ENCODE peak calls at places on chromosome 22, in nine cellular contexts. Q, U, F, H, M, V, I, A and T are unnamed samples.

GRCh38 chr22:19266547-19267086 is 24.9 kb downstream of the CLTCL1 start:
- DNase-seq in Q (no peak), U (no peak), F (no peak), H (no peak), M (no peak), V (no peak), I (no peak), A (no peak), T (no peak)

GRCh38 chr22:20584872-20585639 is 77.6 kb downstream of the MED15 start:
- DNase-seq in Q (no peak), U (no peak), F (no peak), H (no peak), M (no peak), V (no peak), I (no peak), A (no peak), T (no peak)

GRCh38 chr22:39012525-39013516 is 1.2 kb upstream of the APOBEC3C start:
- DNase-seq in Q (no peak), U (no peak), F (no peak), H (no peak), M (no peak), V (no peak), I (no peak), A (no peak), T (no peak)

GRCh38 chr22:22158207-22158816 is 86.3 kb upstream of the VPREB1 start:
- DNase-seq in Q (no peak), U (no peak), F (no peak), H (no peak), M (no peak), V (no peak), I (no peak), A (no peak), T (no peak)

GRCh38 chr22:43635101-43635500 is 177.0 kb downstream of the EFCAB6 start:
- DNase-seq in Q (no peak), U (no peak), F (no peak), H (no peak), M (no peak), V (no peak), I (no peak), A (no peak), T (no peak)

GRCh38 chr22:21734540-21735197 is 925 bp downstream of the YPEL1 start:
- DNase-seq in Q (no peak), U (no peak), F (no peak), H (peak; percentile 37), M (no peak), V (no peak), I (no peak), A (no peak), T (no peak)

GRCh38 chr22:19852177-19852781 is 2.4 kb downstream of the GNB1L start:
- DNase-seq in Q (no peak), U (no peak), F (no peak), H (no peak), M (no peak), V (no peak), I (peak; percentile 62), A (peak; percentile 69), T (no peak)

GRCh38 chr22:36860017-36860416 is 789 bp upstream of the NCF4 start:
- DNase-seq in Q (no peak), U (no peak), F (no peak), H (no peak), M (no peak), V (no peak), I (no peak), A (peak; percentile 10), T (no peak)

GRCh38 chr22:43006016-43006505 is 8.9 kb downstream of the PACSIN2 start:
- DNase-seq in Q (no peak), U (no peak), F (no peak), H (no peak), M (no peak), V (no peak), I (no peak), A (no peak), T (no peak)

GRCh38 chr22:19772673-19773469 is 12.3 kb downstream of the TBX1 start:
- DNase-seq in Q (no peak), U (no peak), F (no peak), H (peak; percentile 46), M (no peak), V (peak; percentile 61), I (peak; percentile 78), A (no peak), T (no peak)

GRCh38 chr22:42635531-42635930 is 4.9 kb downstream of the ATP5MGL start:
- DNase-seq in Q (peak; percentile 55), U (no peak), F (no peak), H (no peak), M (peak; percentile 85), V (no peak), I (no peak), A (peak; percentile 88), T (no peak)

GRCh38 chr22:23177197-23177596 is 3.1 kb upstream of the BCR start:
- DNase-seq in Q (no peak), U (no peak), F (no peak), H (peak; percentile 82), M (no peak), V (no peak), I (no peak), A (no peak), T (no peak)

GRCh38 chr22:23180301-23180892 is at the start of gene BCR:
- DNase-seq in Q (peak; percentile 82), U (no peak), F (peak; percentile 78), H (peak; percentile 48), M (peak; percentile 34), V (no peak), I (peak; percentile 95), A (peak; percentile 89), T (no peak)

GRCh38 chr22:23176645-23177027 is 3.7 kb upstream of the BCR start:
- DNase-seq in Q (no peak), U (no peak), F (no peak), H (no peak), M (no peak), V (no peak), I (no peak), A (no peak), T (no peak)

GRCh38 chr22:23179381-23180294 is 671 bp upstream of the BCR start:
- DNase-seq in Q (peak; percentile 34), U (no peak), F (peak; percentile 28), H (no peak), M (no peak), V (no peak), I (peak; percentile 68), A (peak; percentile 78), T (no peak)

GRCh38 chr22:23178512-23179254 is 1.6 kb upstream of the BCR start:
- DNase-seq in Q (peak; percentile 72), U (peak; percentile 90), F (peak; percentile 88), H (no peak), M (peak; percentile 27), V (no peak), I (peak; percentile 92), A (peak; percentile 83), T (peak; percentile 20)
- H3K27ac ChIP-seq in Q (peak overlapping the region; percentile 79), U (no peak overlapping the region), F (no peak overlapping the region), H (no peak overlapping the region), M (no peak overlapping the region), V (no peak overlapping the region), I (peak overlapping the region; percentile 89), A (peak overlapping the region; percentile 81), T (no peak overlapping the region)

DNA sequence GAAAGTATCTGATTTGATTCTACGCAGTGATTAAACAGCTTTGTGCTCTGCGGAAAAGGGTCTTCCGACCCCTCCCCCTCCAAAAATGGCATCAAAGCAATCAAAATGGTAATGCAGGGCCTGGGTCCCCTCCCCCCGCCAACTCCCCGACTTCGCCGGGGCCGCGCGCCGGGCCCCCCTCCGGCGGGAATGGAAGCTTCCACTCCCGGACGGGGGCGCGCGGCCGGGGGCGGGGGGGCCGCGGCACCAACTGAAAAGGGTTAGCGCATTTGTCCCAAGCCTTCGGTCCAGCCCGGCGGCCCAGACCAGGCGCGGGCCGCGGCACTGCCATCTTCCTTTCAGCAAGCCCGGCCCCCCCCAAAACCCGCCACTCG is 2.9 kb downstream of the PHF21B start:
- DNase-seq in Q (no peak), U (peak; percentile 76), F (peak; percentile 88), H (no peak), M (no peak), V (no peak), I (peak; percentile 83), A (peak; percentile 71), T (no peak)
- TF ChIP-seq POLR2AphosphoS5 in Q (no peak), U (peak; percentile 29), F (no peak), H (no peak), M (no peak), V (no peak), I (no peak), A (no peak), T (no peak)

GRCh38 chr22:45537734-45538181 is 35.1 kb downstream of the FBLN1 start:
- DNase-seq in Q (peak; percentile 41), U (no peak), F (no peak), H (no peak), M (no peak), V (no peak), I (no peak), A (peak; percentile 90), T (peak; percentile 26)
- H3K27ac ChIP-seq in Q (peak overlapping the region; percentile 70), U (no peak overlapping the region), F (no peak overlapping the region), H (no peak overlapping the region), M (no peak overlapping the region), V (no peak overlapping the region), I (peak overlapping the region; percentile 71), A (peak overlapping the region; percentile 67), T (peak overlapping the region; percentile 57)

GRCh38 chr22:47291565-47292495 is 529.4 kb downstream of the TBC1D22A start:
- DNase-seq in Q (no peak), U (no peak), F (no peak), H (no peak), M (no peak), V (no peak), I (no peak), A (peak; percentile 46), T (no peak)

GRCh38 chr22:47294571-47294970 is 532.1 kb downstream of the TBC1D22A start:
- DNase-seq in Q (no peak), U (no peak), F (no peak), H (no peak), M (no peak), V (no peak), I (no peak), A (no peak), T (no peak)

GRCh38 chr22:47294222-47294532 is 531.7 kb downstream of the TBC1D22A start:
- DNase-seq in Q (no peak), U (no peak), F (no peak), H (no peak), M (no peak), V (no peak), I (no peak), A (peak; percentile 47), T (no peak)

GRCh38 chr22:47293368-47294221 is 531.1 kb downstream of the TBC1D22A start:
- DNase-seq in Q (no peak), U (no peak), F (no peak), H (no peak), M (no peak), V (no peak), I (no peak), A (no peak), T (no peak)

DNA sequence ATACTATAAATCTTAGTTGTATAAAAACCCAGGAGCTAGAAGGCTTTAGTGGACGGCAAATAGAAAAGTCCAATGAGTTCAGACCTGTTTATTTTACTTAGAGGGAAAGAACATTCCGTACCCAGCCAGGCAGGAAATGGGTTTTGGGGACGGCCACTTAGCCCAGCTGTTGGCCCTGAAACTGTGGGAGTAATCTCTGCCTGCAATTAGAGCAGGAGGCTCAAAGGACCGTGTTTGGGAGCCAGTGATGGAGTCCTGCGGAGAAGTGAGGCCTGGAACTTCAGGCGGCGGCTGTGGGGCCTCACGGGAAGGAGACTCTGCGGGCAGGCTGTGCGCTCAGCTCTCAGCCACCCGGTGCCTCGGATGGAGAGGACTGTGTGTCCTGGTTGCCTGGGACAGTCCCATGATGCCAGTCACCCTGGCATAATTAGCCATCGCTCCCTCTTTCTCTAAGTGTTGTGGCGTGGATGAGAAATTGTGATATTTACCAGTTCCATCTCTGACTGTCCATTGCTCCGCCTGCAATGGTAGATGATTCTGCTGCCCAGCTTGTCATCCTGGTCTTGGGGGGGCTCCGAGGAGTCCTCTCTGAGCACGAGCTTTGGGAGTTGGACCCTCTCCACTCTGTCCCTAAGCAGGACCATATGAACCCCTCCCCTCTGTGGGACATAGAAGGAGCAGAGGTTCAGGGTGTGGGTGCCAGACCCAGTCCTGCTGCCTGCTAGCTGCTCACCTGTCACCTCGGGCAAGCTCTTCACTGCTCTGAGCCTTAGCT is 530.3 kb downstream of the TBC1D22A start:
- DNase-seq in Q (no peak), U (no peak), F (no peak), H (no peak), M (no peak), V (no peak), I (no peak), A (no peak), T (no peak)
- TF ChIP-seq POLR2AphosphoS5 in Q (peak; percentile 36), U (no peak), F (no peak), H (no peak), M (no peak), V (no peak), I (no peak), A (peak; percentile 30), T (no peak)